ENCODE peak calls at places on chromosomes 4 and X, in five cellular contexts. M is PC-3, H is hepatocyte, B is cardiac muscle cell, Q is suprapubic skin. T is an unnamed sample.

GRCh38 chr4:132901224-132901623 is 247.9 kb upstream of the PCDH10 start:
- DNase-seq in M (no peak), H (no peak), B (no peak), Q (no peak), T (no peak)

GRCh38 chr4:24625091-24625490 is 40.7 kb upstream of the DHX15 start:
- DNase-seq in M (no peak), H (no peak), B (no peak), Q (no peak), T (peak; percentile 80)

GRCh38 chr4:88866862-88867550 is 169.4 kb upstream of the NAP1L5 start:
- DNase-seq in M (peak; percentile 88), H (no peak), B (no peak), Q (no peak), T (peak; percentile 96)

GRCh38 chr4:110184791-110185155 is 13.6 kb downstream of the ELOVL6 start:
- DNase-seq in M (no peak), H (no peak), B (no peak), Q (no peak), T (no peak)

GRCh38 chr4:36163198-36163597 is 81.1 kb downstream of the ARAP2 start:
- DNase-seq in M (no peak), H (no peak), B (no peak), Q (no peak), T (no peak)

GRCh38 chr4:99587803-99588202 is 13.2 kb downstream of the MTTP start:
- DNase-seq in M (peak; percentile 70), H (no peak), B (no peak), Q (no peak), T (peak; percentile 23)

GRCh38 chr4:1505511-1506451 is 99.5 kb upstream of the NKX1-1 start:
- DNase-seq in M (no peak), H (no peak), B (no peak), Q (no peak), T (no peak)

GRCh38 chr4:36187723-36188333 is 56.5 kb downstream of the ARAP2 start:
- DNase-seq in M (peak; percentile 47), H (peak; percentile 26), B (peak; percentile 16), Q (no peak), T (peak; percentile 16)

GRCh38 chr4:6826781-6827508 is 44.4 kb downstream of the KIAA0232 start:
- DNase-seq in M (no peak), H (no peak), B (no peak), Q (no peak), T (no peak)

GRCh38 chr4:93710101-93710846 is 118.3 kb upstream of the ATOH1 start:
- DNase-seq in M (peak; percentile 49), H (peak; percentile 47), B (no peak), Q (no peak), T (peak; percentile 18)

GRCh38 chr4:158949094-158949493 is 153.8 kb upstream of the RAPGEF2 start:
- DNase-seq in M (peak; percentile 35), H (no peak), B (peak; percentile 31), Q (no peak), T (peak; percentile 79)

GRCh38 chr4:100190643-100191600 is 654 bp upstream of the DDIT4L start:
- DNase-seq in M (no peak), H (peak; percentile 17), B (peak; percentile 53), Q (no peak), T (peak; percentile 33)

GRCh38 chr4:76198411-76199237 is 15.0 kb downstream of the SCARB2 start:
- DNase-seq in M (peak; percentile 46), H (peak; percentile 88), B (peak; percentile 91), Q (no peak), T (peak; percentile 61)

GRCh38 chr4:151417766-151418376 is 8.9 kb downstream of the FHIP1A start:
- DNase-seq in M (peak; percentile 48), H (peak; percentile 20), B (no peak), Q (no peak), T (no peak)

GRCh38 chrX:130770615-130771014 is 132.4 kb downstream of the ENOX2 start:
- DNase-seq in M (peak; percentile 89), H (no peak), B (peak; percentile 75), Q (no peak), T (peak; percentile 85)

GRCh38 chrX:17738002-17738713 is 865 bp downstream of the SCML1 start:
- DNase-seq in M (peak; percentile 45), H (peak; percentile 40), B (peak; percentile 5), Q (no peak), T (peak; percentile 24)

GRCh38 chr4:56245547-56246229 is 141.6 kb downstream of the AASDH start:
- DNase-seq in M (no peak), H (peak; percentile 28), B (peak; percentile 22), Q (no peak), T (peak; percentile 7)

GRCh38 chr4:125704726-125705125 is 390.0 kb downstream of the FAT4 start:
- DNase-seq in M (peak; percentile 12), H (no peak), B (peak; percentile 55), Q (no peak), T (no peak)

GRCh38 chr4:152243890-152244595 is 291.8 kb downstream of the FBXW7 start:
- DNase-seq in M (no peak), H (no peak), B (peak; percentile 33), Q (no peak), T (peak; percentile 38)

GRCh38 chr4:6194458-6195195 is 5.7 kb downstream of the JAKMIP1 start:
- DNase-seq in M (no peak), H (no peak), B (no peak), Q (no peak), T (no peak)

GRCh38 chrX:135737361-135738071 is 24.1 kb downstream of the CT45A1 start:
- DNase-seq in M (peak; percentile 42), H (no peak), B (peak; percentile 2), Q (no peak), T (no peak)

GRCh38 chrX:102768984-102769761 is 48.6 kb downstream of the GPRASP3 start:
- DNase-seq in M (peak; percentile 96), H (peak; percentile 86), B (peak; percentile 90), Q (peak; percentile 82), T (peak; percentile 79)

GRCh38 chr4:155544547-155544946 is 122.1 kb upstream of the GUCY1A1 start:
- DNase-seq in M (no peak), H (no peak), B (no peak), Q (peak; percentile 77), T (no peak)

GRCh38 chr4:128379860-128380259 is 92.2 kb upstream of the PGRMC2 start:
- DNase-seq in M (peak; percentile 44), H (peak; percentile 23), B (peak; percentile 61), Q (no peak), T (no peak)

GRCh38 chrX:72621619-72622485 is 49.2 kb upstream of the HDAC8 start:
- DNase-seq in M (peak; percentile 88), H (no peak), B (peak; percentile 48), Q (no peak), T (peak; percentile 76)

GRCh38 chr4:18369561-18369960 is 348.0 kb upstream of the LCORL start:
- DNase-seq in M (no peak), H (no peak), B (no peak), Q (no peak), T (no peak)

GRCh38 chrX:103464774-103465117 is 54.5 kb downstream of the RAB40A start:
- DNase-seq in M (peak; percentile 88), H (peak; percentile 82), B (peak; percentile 83), Q (peak; percentile 77), T (peak; percentile 64)

GRCh38 chrX:2710041-2710471 is 19.0 kb downstream of the CD99 start:
- DNase-seq in M (peak; percentile 76), H (peak; percentile 71), B (peak; percentile 76), Q (peak; percentile 84), T (peak; percentile 93)

GRCh38 chr4:174275101-174275500 is 8.4 kb downstream of the FBXO8 start:
- DNase-seq in M (no peak), H (no peak), B (no peak), Q (no peak), T (no peak)

GRCh38 chr4:175874290-175874689 is 62.2 kb upstream of the GPM6A start:
- DNase-seq in M (no peak), H (no peak), B (no peak), Q (no peak), T (no peak)

GRCh38 chr4:182770969-182771330 is 146.2 kb downstream of the DCTD start:
- DNase-seq in M (no peak), H (peak; percentile 23), B (no peak), Q (no peak), T (no peak)

GRCh38 chr4:59630922-59631321 is 1569.2 kb upstream of the ADGRL3 start:
- DNase-seq in M (peak; percentile 35), H (no peak), B (no peak), Q (no peak), T (no peak)

GRCh38 chr4:4384837-4385236 is 2.1 kb upstream of the NSG1 start:
- DNase-seq in M (peak; percentile 16), H (no peak), B (peak; percentile 40), Q (no peak), T (peak; percentile 55)

GRCh38 chrX:110412971-110413726 is 54.5 kb downstream of the RTL9 start:
- DNase-seq in M (peak; percentile 82), H (peak; percentile 83), B (peak; percentile 75), Q (no peak), T (peak; percentile 42)

GRCh38 chrX:110414679-110415439 is 56.2 kb downstream of the RTL9 start:
- DNase-seq in M (peak; percentile 73), H (no peak), B (no peak), Q (no peak), T (peak; percentile 33)

GRCh38 chrX:110415440-110416167 is 57.0 kb downstream of the RTL9 start:
- DNase-seq in M (peak; percentile 85), H (no peak), B (peak; percentile 40), Q (no peak), T (peak; percentile 43)

GRCh38 chrX:110414273-110414672 is 55.6 kb downstream of the RTL9 start:
- DNase-seq in M (no peak), H (no peak), B (no peak), Q (no peak), T (no peak)

DNA sequence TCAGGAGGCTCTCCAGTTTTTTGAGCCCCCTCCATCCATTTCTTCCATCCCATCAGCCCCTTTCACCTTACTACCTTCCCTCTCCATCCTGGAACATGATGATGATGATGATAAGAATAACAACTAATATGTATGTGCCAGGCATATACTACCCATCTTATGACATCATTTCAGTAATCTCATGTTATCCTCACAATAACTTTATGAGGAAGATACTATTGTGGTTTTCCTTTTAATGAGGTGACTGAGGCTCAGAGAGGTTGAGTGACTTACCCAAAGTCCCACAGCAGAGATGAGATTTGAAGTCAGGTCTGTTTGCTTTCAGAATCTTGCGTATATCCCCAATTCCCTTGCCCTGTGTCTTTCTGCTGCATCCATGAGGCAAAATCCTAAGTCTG is 55.1 kb downstream of the RTL9 start:
- DNase-seq in M (no peak), H (no peak), B (no peak), Q (no peak), T (no peak)
- H3K27me3 ChIP-seq in M (no peaks in the 10 kb centered on the region), H (no peaks in the 10 kb centered on the region), B (no peaks in the 10 kb centered on the region), Q (no peaks in the 10 kb centered on the region), T (no peaks in the 10 kb centered on the region)

GRCh38 chrX:65635824-65636223 is 31.6 kb upstream of the MSN start:
- DNase-seq in M (no peak), H (no peak), B (peak; percentile 10), Q (no peak), T (no peak)
- TF ChIP-seq CTCF in M (peak; percentile 20), H (no peak), B (no peak), Q (no peak), T (no peak)

GRCh38 chr4:48642421-48643144 is 137.5 kb downstream of the FRYL start:
- DNase-seq in M (no peak), H (no peak), B (peak; percentile 52), Q (no peak), T (no peak)
- H3K4me3 ChIP-seq in M (no peak overlapping the region), H (no peak overlapping the region), B (no peak overlapping the region), Q (no peak overlapping the region), T (no peak overlapping the region)

GRCh38 chrX:46298821-46299220 is 246.4 kb downstream of the ZNF674 start:
- DNase-seq in M (no peak), H (no peak), B (no peak), Q (no peak), T (no peak)

GRCh38 chrX:46295963-46296362 is 249.3 kb downstream of the ZNF674 start:
- DNase-seq in M (no peak), H (no peak), B (no peak), Q (no peak), T (no peak)

GRCh38 chrX:46294234-46294633 is 251.0 kb downstream of the ZNF674 start:
- DNase-seq in M (no peak), H (no peak), B (peak; percentile 25), Q (no peak), T (no peak)
- H3K27me3 ChIP-seq in M (no peaks in the 10 kb centered on the region), H (no peaks in the 10 kb centered on the region), B (no peaks in the 10 kb centered on the region), Q (no peaks in the 10 kb centered on the region), T (no peaks in the 10 kb centered on the region)

T was measured in bronchial epithelial cell.